ENCODE peak calls at places on chromosomes 13 and 19, in eight cellular contexts. I, P, F, Q, E, X, D and B are unnamed samples.

GRCh38 chr19:39937094-39937493 is 2.7 kb upstream of the FCGBP start:
- DNase-seq in I (no peak), P (no peak), F (no peak), Q (no peak), E (no peak), X (no peak), D (no peak), B (no peak)

GRCh38 chr13:90502143-90502542 is 845.3 kb upstream of the MIR17HG start:
- DNase-seq in I (no peak), P (no peak), F (no peak), Q (no peak), E (no peak), X (peak), D (no peak), B (no peak)

GRCh38 chr13:26663801-26664200 is 96.8 kb downstream of the GPR12 start:
- DNase-seq in I (no peak), P (no peak), F (no peak), Q (no peak), E (no peak), X (no peak), D (no peak), B (no peak)

GRCh38 chr13:46122304-46122703 is 17.5 kb upstream of the CPB2 start:
- DNase-seq in I (no peak), P (no peak), F (no peak), Q (no peak), E (no peak), X (no peak), D (no peak), B (no peak)

GRCh38 chr19:30924670-30925069 is 424.6 kb downstream of the TSHZ3 start:
- DNase-seq in I (no peak), P (no peak), F (no peak), Q (no peak), E (no peak), X (no peak), D (no peak), B (no peak)

GRCh38 chr19:30086220-30086619 is 144.2 kb downstream of the URI1 start:
- DNase-seq in I (no peak), P (no peak), F (no peak), Q (no peak), E (no peak), X (no peak), D (no peak), B (no peak)

GRCh38 chr19:37095859-37096258 is 17.6 kb downstream of the ZNF420 start:
- DNase-seq in I (peak), P (no peak), F (no peak), Q (no peak), E (no peak), X (no peak), D (peak), B (no peak)

GRCh38 chr13:94825507-94825906 is 113.2 kb upstream of the SOX21 start:
- DNase-seq in I (peak), P (no peak), F (no peak), Q (no peak), E (no peak), X (peak), D (peak), B (peak)

GRCh38 chr13:98410591-98410990 is 166.3 kb downstream of the STK24 start:
- DNase-seq in I (no peak), P (no peak), F (no peak), Q (no peak), E (no peak), X (no peak), D (no peak), B (no peak)

GRCh38 chr19:18090545-18091216 is 3.9 kb upstream of the IL12RB1 start:
- DNase-seq in I (no peak), P (no peak), F (peak), Q (no peak), E (no peak), X (no peak), D (peak), B (no peak)

GRCh38 chr19:42198676-42199439 is 18.6 kb downstream of the DEDD2 start:
- DNase-seq in I (no peak), P (no peak), F (no peak), Q (no peak), E (no peak), X (no peak), D (no peak), B (no peak)

GRCh38 chr13:76773695-76774094 is 112.5 kb downstream of the KCTD12 start:
- DNase-seq in I (no peak), P (no peak), F (no peak), Q (no peak), E (no peak), X (no peak), D (no peak), B (no peak)

GRCh38 chr19:30083125-30083681 is 141.2 kb downstream of the URI1 start:
- DNase-seq in I (no peak), P (no peak), F (peak), Q (no peak), E (no peak), X (no peak), D (no peak), B (no peak)

GRCh38 chr13:31046711-31047279 is 114.3 kb downstream of the TEX26 start:
- DNase-seq in I (peak), P (no peak), F (no peak), Q (no peak), E (no peak), X (peak), D (peak), B (no peak)

GRCh38 chr19:29690842-29691241 is 24.2 kb downstream of the C19orf12 start:
- DNase-seq in I (peak), P (no peak), F (no peak), Q (no peak), E (no peak), X (no peak), D (peak), B (no peak)

GRCh38 chr13:105847532-105848295 is 687.7 kb downstream of the EFNB2 start:
- DNase-seq in I (peak), P (no peak), F (no peak), Q (no peak), E (no peak), X (no peak), D (peak), B (peak)

GRCh38 chr19:8697671-8698432 is 743 bp downstream of the ACTL9 start:
- DNase-seq in I (no peak), P (no peak), F (peak), Q (no peak), E (no peak), X (no peak), D (no peak), B (no peak)

GRCh38 chr19:7830272-7830771 is 304 bp downstream of the EVI5L start:
- DNase-seq in I (no peak), P (no peak), F (no peak), Q (no peak), E (peak), X (peak), D (no peak), B (no peak)

GRCh38 chr19:45772912-45773311 is 3.9 kb upstream of the SIX5 start:
- DNase-seq in I (no peak), P (no peak), F (no peak), Q (no peak), E (no peak), X (no peak), D (no peak), B (no peak)

GRCh38 chr13:45049478-45049877 is 60.1 kb downstream of the GPALPP1 start:
- DNase-seq in I (no peak), P (no peak), F (no peak), Q (no peak), E (no peak), X (no peak), D (no peak), B (no peak)

GRCh38 chr13:45042539-45042938 is 53.2 kb downstream of the GPALPP1 start:
- DNase-seq in I (peak), P (no peak), F (no peak), Q (no peak), E (no peak), X (no peak), D (peak), B (no peak)

GRCh38 chr13:45048890-45049407 is 59.6 kb downstream of the GPALPP1 start:
- DNase-seq in I (no peak), P (no peak), F (no peak), Q (no peak), E (no peak), X (no peak), D (no peak), B (no peak)

GRCh38 chr13:45047394-45048328 is 58.3 kb downstream of the GPALPP1 start:
- DNase-seq in I (peak), P (peak), F (no peak), Q (peak), E (no peak), X (peak), D (peak), B (peak)

DNA sequence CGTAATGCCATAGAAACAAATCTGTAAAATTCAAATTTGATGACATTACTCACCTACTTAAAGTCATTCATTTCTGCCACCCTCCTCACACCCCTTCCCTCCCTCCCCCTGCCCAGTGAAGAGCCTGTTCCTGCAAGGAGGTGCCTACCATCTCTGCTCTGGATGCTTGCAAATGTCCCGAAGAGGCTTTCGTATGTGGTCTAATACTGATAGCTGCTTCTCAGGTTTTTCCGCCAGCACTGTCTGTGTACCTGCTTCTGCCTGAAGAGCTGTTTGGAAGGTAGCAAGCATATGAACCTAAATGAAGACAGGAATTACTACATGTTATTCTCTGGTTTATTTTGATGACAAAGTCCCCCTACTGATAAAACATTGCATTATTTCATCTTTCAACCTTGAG is 57.1 kb downstream of the GPALPP1 start:
- DNase-seq in I (no peak), P (no peak), F (no peak), Q (no peak), E (no peak), X (no peak), D (no peak), B (no peak)
- H3K4me3 ChIP-seq in I (peak), P (peak), F (no peak), Q (no peak), E (peak), X (peak), D (peak), B (peak)

DNA sequence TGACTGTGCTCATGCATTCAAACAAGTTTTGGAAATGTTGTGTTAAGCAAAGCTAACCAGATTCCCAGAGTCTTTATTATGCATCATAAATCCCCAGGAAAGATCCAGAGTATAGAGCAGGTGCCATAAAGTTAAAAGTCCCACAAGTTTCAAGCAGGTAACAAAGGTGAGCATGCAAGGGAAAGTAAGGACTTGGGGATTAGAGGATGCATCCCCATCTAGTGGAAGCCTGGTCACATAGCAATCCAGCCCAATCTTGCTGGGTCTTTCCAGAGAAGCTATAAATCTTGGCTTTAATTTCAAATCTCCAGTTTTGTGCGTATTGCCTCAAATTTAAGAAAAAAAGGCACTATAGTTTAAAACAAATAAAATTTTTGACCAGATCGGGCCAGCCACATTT is 72.7 kb downstream of the ZNF254 start:
- DNase-seq in I (peak), P (no peak), F (no peak), Q (no peak), E (no peak), X (no peak), D (peak), B (no peak)
- TF ChIP-seq CTCF in I (peak), P (no peak), F (peak), Q (peak), E (no peak), X (peak), D (peak), B (peak)

GRCh38 chr13:102401305-102401704 is 543 bp downstream of the FGF14 start:
- DNase-seq in I (no peak), P (no peak), F (no peak), Q (no peak), E (no peak), X (no peak), D (no peak), B (no peak)
- H3K4me3 ChIP-seq in I (peak), P (peak), F (no peak), Q (peak), E (peak), X (peak), D (no peak), B (peak)

GRCh38 chr13:28117689-28118377 is 17.5 kb upstream of the FLT3 start:
- DNase-seq in I (no peak), P (no peak), F (no peak), Q (no peak), E (no peak), X (peak), D (peak), B (no peak)
- TF ChIP-seq CTCF in I (no peak), P (no peak), F (no peak), Q (no peak), E (no peak), X (no peak), D (no peak), B (no peak)

DNA sequence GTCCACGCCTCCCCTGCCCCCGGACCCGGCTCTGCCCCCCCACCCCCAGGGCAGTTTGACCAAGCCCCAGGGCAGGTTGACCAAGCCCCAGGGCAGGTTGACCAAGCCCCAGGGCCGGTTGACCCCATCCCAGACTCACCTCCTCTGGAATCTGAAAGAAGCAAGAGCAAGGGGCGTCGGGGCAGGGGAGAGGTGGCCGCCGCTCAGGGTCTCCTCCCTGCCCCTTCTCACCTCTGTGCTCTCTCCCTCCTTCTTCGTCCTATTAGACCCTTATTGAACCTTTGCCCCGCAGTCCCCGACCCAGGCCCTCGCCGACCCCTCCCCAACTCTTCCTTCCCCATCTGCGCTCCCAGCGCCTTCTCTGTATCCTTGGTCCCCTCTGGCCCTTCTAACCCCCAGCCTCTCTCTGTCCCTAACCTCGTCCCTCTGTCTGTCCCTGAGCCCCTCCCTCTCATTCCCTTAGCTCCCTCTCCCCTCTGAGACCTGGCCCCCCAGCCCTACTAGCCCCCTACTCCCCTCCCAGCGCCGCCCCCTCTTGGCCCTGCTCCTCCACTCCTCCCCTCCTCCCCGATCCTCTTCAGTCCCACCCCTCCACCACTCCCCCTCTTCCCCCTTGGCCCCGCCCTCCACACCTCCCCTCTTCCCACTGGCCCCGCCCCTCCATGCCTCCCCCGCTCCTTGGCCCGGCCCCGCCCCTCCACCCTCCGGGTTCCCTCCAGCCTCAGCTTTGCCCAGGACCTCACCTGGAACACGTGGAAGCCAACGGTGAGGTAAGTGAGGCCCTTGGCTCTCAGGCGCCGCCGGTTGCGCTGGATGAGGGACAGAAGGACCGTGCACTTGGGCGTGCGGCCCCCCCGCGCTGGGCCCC is 7.6 kb downstream of the CAPN12 start:
- DNase-seq in I (peak), P (no peak), F (no peak), Q (no peak), E (no peak), X (no peak), D (no peak), B (no peak)
- H3K4me3 ChIP-seq in I (no peak), P (peak), F (peak), Q (no peak), E (peak), X (peak), D (peak), B (no peak)

GRCh38 chr19:6685962-6686627 is 16.1 kb upstream of the TNFSF14 start:
- DNase-seq in I (no peak), P (no peak), F (no peak), Q (no peak), E (no peak), X (no peak), D (no peak), B (no peak)

GRCh38 chr19:6683971-6684370 is 14.0 kb upstream of the TNFSF14 start:
- DNase-seq in I (no peak), P (no peak), F (no peak), Q (no peak), E (no peak), X (no peak), D (no peak), B (no peak)

GRCh38 chr19:6685482-6685881 is 15.5 kb upstream of the TNFSF14 start:
- DNase-seq in I (no peak), P (no peak), F (no peak), Q (no peak), E (no peak), X (no peak), D (no peak), B (no peak)

GRCh38 chr19:6687117-6687516 is 17.2 kb upstream of the TNFSF14 start:
- DNase-seq in I (no peak), P (no peak), F (no peak), Q (no peak), E (no peak), X (no peak), D (no peak), B (no peak)

DNA sequence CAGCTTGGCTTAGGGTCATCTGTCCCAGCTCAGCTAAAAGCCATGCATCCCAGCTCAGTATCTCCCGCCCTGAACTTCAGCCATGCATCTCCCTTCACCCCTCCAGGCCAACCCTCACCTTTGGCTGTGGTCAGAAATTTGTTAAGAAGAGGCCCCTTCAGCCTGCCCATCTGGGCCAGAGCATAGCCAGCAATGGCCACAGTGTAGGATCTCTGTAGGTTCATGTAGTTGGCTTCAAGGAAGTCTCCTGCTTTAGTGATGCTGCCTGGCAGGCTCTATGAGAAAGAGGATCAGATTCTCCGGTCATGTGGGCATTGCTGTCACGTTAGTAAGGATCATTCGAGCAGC is 16.6 kb upstream of the TNFSF14 start:
- DNase-seq in I (no peak), P (no peak), F (no peak), Q (no peak), E (no peak), X (no peak), D (no peak), B (no peak)
- TF ChIP-seq CTCF in I (no peak), P (no peak), F (no peak), Q (no peak), E (no peak), X (no peak), D (no peak), B (no peak)